ENCODE peak calls at places on chromosome 6, in four cellular contexts. N, D, R and L are unnamed samples.

GRCh38 chr6:6788394-6789020 is 200.0 kb downstream of the LY86 start:
- DNase-seq in R (no peak), D (no peak), N (no peak), L (no peak)

GRCh38 chr6:20946037-20946436 is 411.8 kb downstream of the CDKAL1 start:
- DNase-seq in D (no peak), N (peak; percentile 71), R (peak; percentile 19), L (peak; percentile 44)

GRCh38 chr6:6392214-6393068 is 72.0 kb upstream of the F13A1 start:
- DNase-seq in R (no peak), N (no peak), D (no peak), L (no peak)

GRCh38 chr6:169366177-169366901 is 112.7 kb upstream of the THBS2 start:
- DNase-seq in R (no peak), D (no peak), N (no peak), L (no peak)

GRCh38 chr6:19413323-19413722 is 423.8 kb upstream of the ID4 start:
- DNase-seq in D (no peak), N (peak; percentile 80), R (peak; percentile 66), L (peak; percentile 54)

GRCh38 chr6:41022294-41022693 is 16.7 kb downstream of the UNC5CL start:
- DNase-seq in R (peak; percentile 62), N (peak; percentile 14), D (no peak), L (no peak)

GRCh38 chr6:13554929-13555333 is 19.5 kb upstream of the SIRT5 start:
- DNase-seq in D (no peak), N (peak; percentile 59), R (peak; percentile 42), L (peak; percentile 64)

GRCh38 chr6:160036790-160037206 is 67.9 kb downstream of the IGF2R start:
- DNase-seq in R (peak; percentile 90), N (peak; percentile 85), D (no peak), L (peak; percentile 79)

GRCh38 chr6:25485820-25486559 is 166.0 kb upstream of the SCGN start:
- DNase-seq in N (no peak), R (no peak), D (no peak), L (no peak)

GRCh38 chr6:100877851-100878250 is 3.3 kb downstream of the ASCC3 start:
- DNase-seq in N (no peak), R (no peak), D (no peak), L (no peak)

GRCh38 chr6:9523462-9523861 is 891.4 kb downstream of the TFAP2A start:
- DNase-seq in D (no peak), R (peak; percentile 92), N (peak; percentile 94), L (peak; percentile 68)

GRCh38 chr6:169976301-169977081 is 225.1 kb downstream of the ERMARD start:
- DNase-seq in R (no peak), D (peak; percentile 46), N (no peak), L (no peak)

GRCh38 chr6:131733376-131734016 is 22.7 kb upstream of the CTAGE9 start:
- DNase-seq in D (no peak), N (peak; percentile 93), R (peak; percentile 83), L (peak; percentile 78)

GRCh38 chr6:27157461-27158315 is 89.8 kb upstream of the PRSS16 start:
- DNase-seq in R (peak; percentile 83), N (peak; percentile 72), D (no peak), L (peak; percentile 41)

GRCh38 chr6:166747644-166748595 is 120.9 kb upstream of the RPS6KA2 start:
- DNase-seq in D (no peak), R (no peak), N (no peak), L (no peak)

GRCh38 chr6:159969204-159969912 is 476 bp downstream of the IGF2R start:
- DNase-seq in N (peak; percentile 29), D (peak; percentile 58), R (no peak), L (peak; percentile 52)

GRCh38 chr6:114997813-114998292 is 655.0 kb upstream of the HS3ST5 start:
- DNase-seq in R (peak; percentile 18), D (no peak), N (no peak), L (no peak)

GRCh38 chr6:53159558-53159957 is 10.9 kb upstream of the GCM1 start:
- DNase-seq in N (no peak), R (peak; percentile 27), D (no peak), L (peak; percentile 20)

GRCh38 chr6:4466769-4467480 is 309.3 kb upstream of the CDYL start:
- DNase-seq in N (peak; percentile 19), R (peak; percentile 13), D (no peak), L (no peak)

GRCh38 chr6:150876598-150876997 is 11.1 kb downstream of the MTHFD1L start:
- DNase-seq in R (no peak), D (peak; percentile 79), N (peak; percentile 68), L (no peak)

GRCh38 chr6:112984899-112985298 is 637.8 kb downstream of the RFPL4B start:
- DNase-seq in R (no peak), N (no peak), D (no peak), L (no peak)

GRCh38 chr6:87971605-87972262 is 75.9 kb upstream of the SPACA1 start:
- DNase-seq in D (no peak), R (no peak), N (peak; percentile 4), L (no peak)

GRCh38 chr6:155418017-155418749 is 37.5 kb downstream of the NOX3 start:
- DNase-seq in N (peak; percentile 69), D (no peak), R (peak; percentile 80), L (peak; percentile 63)

GRCh38 chr6:37985355-37985754 is 165.8 kb downstream of the ZFAND3 start:
- DNase-seq in D (no peak), N (no peak), R (no peak), L (no peak)

GRCh38 chr6:69732045-69732444 is 64.8 kb downstream of the LMBRD1 start:
- DNase-seq in R (no peak), D (no peak), N (no peak), L (no peak)

GRCh38 chr6:4599924-4600323 is 176.3 kb upstream of the CDYL start:
- DNase-seq in N (peak; percentile 93), D (no peak), R (peak; percentile 92), L (peak; percentile 40)

GRCh38 chr6:38261626-38262025 is 378.1 kb downstream of the BTBD9 start:
- DNase-seq in R (peak; percentile 30), N (no peak), D (no peak), L (peak; percentile 17)

GRCh38 chr6:128727500-128727899 is 155.4 kb upstream of the LAMA2 start:
- DNase-seq in N (no peak), D (no peak), R (no peak), L (no peak)

GRCh38 chr6:33706136-33706725 is 5.3 kb downstream of the UQCC2 start:
- DNase-seq in N (no peak), R (no peak), D (no peak), L (no peak)

GRCh38 chr6:126180585-126180984 is 159.3 kb upstream of the CENPW start:
- DNase-seq in D (no peak), R (peak; percentile 64), N (peak; percentile 97), L (peak; percentile 9)

GRCh38 chr6:53109612-53110011 is 39.0 kb downstream of the GCM1 start:
- DNase-seq in R (no peak), N (no peak), D (no peak), L (no peak)

GRCh38 chr6:161829186-161829794 is 555.4 kb upstream of the AGPAT4 start:
- DNase-seq in N (peak; percentile 13), D (no peak), R (no peak), L (no peak)

GRCh38 chr6:139029470-139030210 is 1.1 kb downstream of the ABRACL start:
- DNase-seq in R (peak; percentile 62), D (no peak), N (peak; percentile 43), L (peak; percentile 80)

GRCh38 chr6:40727272-40727671 is 140.1 kb upstream of the LRFN2 start:
- DNase-seq in N (no peak), R (no peak), D (no peak), L (no peak)

GRCh38 chr6:125099211-125100017 is 54.2 kb upstream of the TPD52L1 start:
- DNase-seq in D (peak; percentile 53), N (peak; percentile 71), R (peak; percentile 79), L (peak; percentile 85)

GRCh38 chr6:111803384-111803783 is 69.9 kb downstream of the FYN start:
- DNase-seq in N (no peak), D (no peak), R (no peak), L (no peak)